ENCODE peak calls at places on chromosomes 4 and X, in eight cellular contexts. One of them, this sample, is unnamed.

GRCh38 chr4:84870398-84871163 is 95.9 kb downstream of the WDFY3 start:
- DNase-seq in body of pancreas: no peak
- DNase-seq in tibial artery: no peak
- DNase-seq in mesendoderm: peak; percentile 99
- DNase-seq in A549: peak; percentile 27
- DNase-seq in dorsolateral prefrontal cortex: no peak
- DNase-seq in GM23338: peak; percentile 95
- DNase-seq in H7: peak; percentile 43
- DNase-seq in this sample: no peak

GRCh38 chrX:2897311-2897689 is 31.8 kb downstream of the ARSD start:
- DNase-seq in body of pancreas: no peak
- DNase-seq in tibial artery: no peak
- DNase-seq in mesendoderm: no peak
- DNase-seq in A549: no peak
- DNase-seq in dorsolateral prefrontal cortex: no peak
- DNase-seq in GM23338: no peak
- DNase-seq in H7: no peak
- DNase-seq in this sample: no peak

GRCh38 chrX:153750126-153750774 is 13.8 kb upstream of the PLXNB3 start:
- DNase-seq in body of pancreas: no peak
- DNase-seq in tibial artery: no peak
- DNase-seq in mesendoderm: no peak
- DNase-seq in A549: no peak
- DNase-seq in dorsolateral prefrontal cortex: no peak
- DNase-seq in GM23338: no peak
- DNase-seq in H7: peak; percentile 20
- DNase-seq in this sample: no peak

GRCh38 chrX:30302957-30303356 is 6.2 kb downstream of the NR0B1 start:
- DNase-seq in body of pancreas: no peak
- DNase-seq in tibial artery: no peak
- DNase-seq in mesendoderm: no peak
- DNase-seq in A549: peak; percentile 76
- DNase-seq in dorsolateral prefrontal cortex: peak; percentile 40
- DNase-seq in GM23338: no peak
- DNase-seq in H7: peak; percentile 13
- DNase-seq in this sample: no peak

GRCh38 chr4:159175165-159175988 is 72.5 kb downstream of the RAPGEF2 start:
- DNase-seq in body of pancreas: peak; percentile 56
- DNase-seq in tibial artery: peak; percentile 70
- DNase-seq in mesendoderm: peak; percentile 97
- DNase-seq in A549: peak; percentile 89
- DNase-seq in dorsolateral prefrontal cortex: peak; percentile 61
- DNase-seq in GM23338: peak; percentile 97
- DNase-seq in H7: peak; percentile 22
- DNase-seq in this sample: peak; percentile 62

GRCh38 chrX:148741441-148741840 is 241.0 kb downstream of the AFF2 start:
- DNase-seq in body of pancreas: no peak
- DNase-seq in tibial artery: no peak
- DNase-seq in mesendoderm: peak; percentile 47
- DNase-seq in A549: no peak
- DNase-seq in dorsolateral prefrontal cortex: no peak
- DNase-seq in GM23338: peak; percentile 8
- DNase-seq in H7: no peak
- DNase-seq in this sample: no peak

GRCh38 chr4:144903953-144904711 is 193.9 kb downstream of the ANAPC10 start:
- DNase-seq in body of pancreas: no peak
- DNase-seq in tibial artery: no peak
- DNase-seq in mesendoderm: no peak
- DNase-seq in A549: no peak
- DNase-seq in dorsolateral prefrontal cortex: no peak
- DNase-seq in GM23338: no peak
- DNase-seq in H7: no peak
- DNase-seq in this sample: no peak

GRCh38 chr4:48699470-48699869 is 80.6 kb downstream of the FRYL start:
- DNase-seq in body of pancreas: no peak
- DNase-seq in tibial artery: no peak
- DNase-seq in mesendoderm: peak; percentile 54
- DNase-seq in A549: peak; percentile 4
- DNase-seq in dorsolateral prefrontal cortex: no peak
- DNase-seq in GM23338: no peak
- DNase-seq in H7: no peak
- DNase-seq in this sample: no peak

GRCh38 chr4:14178421-14178820 is 550.9 kb upstream of the BOD1L1 start:
- DNase-seq in body of pancreas: no peak
- DNase-seq in tibial artery: no peak
- DNase-seq in mesendoderm: peak; percentile 78
- DNase-seq in A549: peak; percentile 17
- DNase-seq in dorsolateral prefrontal cortex: no peak
- DNase-seq in GM23338: peak; percentile 31
- DNase-seq in H7: no peak
- DNase-seq in this sample: no peak

GRCh38 chr4:35463251-35463952 is 780.9 kb downstream of the ARAP2 start:
- DNase-seq in body of pancreas: no peak
- DNase-seq in tibial artery: no peak
- DNase-seq in mesendoderm: peak; percentile 21
- DNase-seq in A549: no peak
- DNase-seq in dorsolateral prefrontal cortex: no peak
- DNase-seq in GM23338: peak; percentile 37
- DNase-seq in H7: no peak
- DNase-seq in this sample: no peak

GRCh38 chr4:152063301-152064235 is 302.8 kb upstream of the GATB start:
- DNase-seq in body of pancreas: no peak
- DNase-seq in tibial artery: no peak
- DNase-seq in mesendoderm: peak; percentile 47
- DNase-seq in A549: no peak
- DNase-seq in dorsolateral prefrontal cortex: no peak
- DNase-seq in GM23338: peak; percentile 35
- DNase-seq in H7: no peak
- DNase-seq in this sample: peak; percentile 48

DNA sequence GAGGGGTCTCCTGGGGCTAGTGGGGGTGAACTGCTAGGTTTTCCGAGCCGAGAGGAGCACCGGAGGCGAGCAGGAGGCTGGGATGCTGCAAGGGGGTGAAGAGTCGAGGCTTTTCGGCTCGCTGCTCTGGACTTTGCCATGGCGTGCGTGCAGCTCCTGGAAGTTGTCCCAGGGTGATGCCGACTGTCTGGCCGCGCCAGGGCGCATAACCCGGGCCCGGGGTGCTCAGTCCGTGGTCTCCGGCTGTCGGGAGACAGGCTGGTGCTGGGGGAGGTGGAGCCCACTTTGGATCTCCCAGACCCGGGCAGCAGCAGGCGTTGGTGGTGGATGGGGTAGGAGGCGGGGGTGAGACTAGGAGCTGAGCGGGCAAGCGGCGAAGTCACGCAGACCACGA is 777 bp downstream of the GRIA3 start:
- DNase-seq in body of pancreas: no peak
- DNase-seq in tibial artery: peak; percentile 21
- DNase-seq in mesendoderm: peak; percentile 18
- DNase-seq in A549: no peak
- DNase-seq in dorsolateral prefrontal cortex: peak; percentile 51
- DNase-seq in GM23338: peak; percentile 12
- DNase-seq in H7: peak; percentile 67
- DNase-seq in this sample: no peak
- H3K4me3 ChIP-seq in body of pancreas: no peak overlapping the region
- H3K4me3 ChIP-seq in tibial artery: peak overlapping the region; percentile 60
- H3K4me3 ChIP-seq in mesendoderm: peak overlapping the region; percentile 16
- H3K4me3 ChIP-seq in A549: no peak overlapping the region
- H3K4me3 ChIP-seq in dorsolateral prefrontal cortex: peak overlapping the region; percentile 70
- H3K4me3 ChIP-seq in GM23338: peak overlapping the region; percentile 64
- H3K4me3 ChIP-seq in H7: peak overlapping the region; percentile 64
- H3K4me3 ChIP-seq in this sample: peak overlapping the region; percentile 39

GRCh38 chrX:1466971-1467561 is 14.4 kb upstream of the ASMTL start:
- DNase-seq in body of pancreas: no peak
- DNase-seq in tibial artery: no peak
- DNase-seq in mesendoderm: no peak
- DNase-seq in A549: no peak
- DNase-seq in dorsolateral prefrontal cortex: no peak
- DNase-seq in GM23338: no peak
- DNase-seq in H7: no peak
- DNase-seq in this sample: peak; percentile 69
- H3K4me3 ChIP-seq in body of pancreas: no peak overlapping the region
- H3K4me3 ChIP-seq in tibial artery: no peak overlapping the region
- H3K4me3 ChIP-seq in mesendoderm: no peak overlapping the region
- H3K4me3 ChIP-seq in A549: no peak overlapping the region
- H3K4me3 ChIP-seq in dorsolateral prefrontal cortex: no peak overlapping the region
- H3K4me3 ChIP-seq in GM23338: no peak overlapping the region
- H3K4me3 ChIP-seq in H7: no peak overlapping the region
- H3K4me3 ChIP-seq in this sample: no peak overlapping the region

GRCh38 chr4:158172196-158172557 is 648 bp downstream of the GASK1B start:
- DNase-seq in body of pancreas: no peak
- DNase-seq in tibial artery: no peak
- DNase-seq in mesendoderm: no peak
- DNase-seq in A549: no peak
- DNase-seq in dorsolateral prefrontal cortex: no peak
- DNase-seq in GM23338: no peak
- DNase-seq in H7: no peak
- DNase-seq in this sample: no peak
- H3K4me3 ChIP-seq in body of pancreas: no peak overlapping the region
- H3K4me3 ChIP-seq in tibial artery: peak overlapping the region; percentile 57
- H3K4me3 ChIP-seq in mesendoderm: no peak overlapping the region
- H3K4me3 ChIP-seq in A549: peak overlapping the region; percentile 23
- H3K4me3 ChIP-seq in dorsolateral prefrontal cortex: peak overlapping the region; percentile 64
- H3K4me3 ChIP-seq in GM23338: no peak overlapping the region
- H3K4me3 ChIP-seq in H7: no peak overlapping the region
- H3K4me3 ChIP-seq in this sample: peak overlapping the region; percentile 25

GRCh38 chr4:186116698-186117097 is 12.2 kb downstream of the FAM149A start:
- DNase-seq in body of pancreas: no peak
- DNase-seq in tibial artery: no peak
- DNase-seq in mesendoderm: no peak
- DNase-seq in A549: no peak
- DNase-seq in dorsolateral prefrontal cortex: no peak
- DNase-seq in GM23338: no peak
- DNase-seq in H7: no peak
- DNase-seq in this sample: no peak

DNA sequence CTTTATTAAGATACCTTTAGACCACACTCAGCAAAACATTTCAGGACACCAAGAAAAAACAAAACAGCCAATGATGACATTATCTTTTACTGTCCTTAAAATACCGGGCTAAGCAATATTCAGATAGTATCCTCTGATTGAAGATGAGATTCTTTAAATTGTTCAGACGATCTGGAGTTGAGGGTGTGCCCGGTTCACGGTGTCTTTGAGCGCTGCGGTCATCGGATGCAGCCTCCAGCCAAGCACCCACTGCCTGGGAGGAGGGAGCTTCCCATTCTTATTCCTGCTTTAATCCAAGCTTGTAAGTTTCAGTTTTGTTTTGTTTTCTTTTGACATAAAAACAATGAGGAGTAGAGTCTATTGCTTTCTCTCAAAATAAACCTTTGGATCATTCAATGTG is 14.1 kb downstream of the FAM149A start:
- DNase-seq in body of pancreas: no peak
- DNase-seq in tibial artery: no peak
- DNase-seq in mesendoderm: no peak
- DNase-seq in A549: no peak
- DNase-seq in dorsolateral prefrontal cortex: no peak
- DNase-seq in GM23338: no peak
- DNase-seq in H7: peak; percentile 47
- DNase-seq in this sample: no peak
- H3K4me3 ChIP-seq in body of pancreas: no peak overlapping the region
- H3K4me3 ChIP-seq in tibial artery: no peak overlapping the region
- H3K4me3 ChIP-seq in mesendoderm: no peak overlapping the region
- H3K4me3 ChIP-seq in A549: no peak overlapping the region
- H3K4me3 ChIP-seq in dorsolateral prefrontal cortex: no peak overlapping the region
- H3K4me3 ChIP-seq in GM23338: no peak overlapping the region
- H3K4me3 ChIP-seq in H7: no peak overlapping the region
- H3K4me3 ChIP-seq in this sample: no peak overlapping the region

GRCh38 chr4:7778524-7779193 is 161.0 kb downstream of the AFAP1 start:
- DNase-seq in body of pancreas: no peak
- DNase-seq in tibial artery: no peak
- DNase-seq in mesendoderm: no peak
- DNase-seq in A549: no peak
- DNase-seq in dorsolateral prefrontal cortex: no peak
- DNase-seq in GM23338: no peak
- DNase-seq in H7: no peak
- DNase-seq in this sample: no peak
- H3K4me3 ChIP-seq in body of pancreas: no peak overlapping the region
- H3K4me3 ChIP-seq in tibial artery: peak overlapping the region; percentile 22
- H3K4me3 ChIP-seq in mesendoderm: no peak overlapping the region
- H3K4me3 ChIP-seq in A549: no peak overlapping the region
- H3K4me3 ChIP-seq in dorsolateral prefrontal cortex: peak overlapping the region; percentile 47
- H3K4me3 ChIP-seq in GM23338: no peak overlapping the region
- H3K4me3 ChIP-seq in H7: no peak overlapping the region
- H3K4me3 ChIP-seq in this sample: no peak overlapping the region

DNA sequence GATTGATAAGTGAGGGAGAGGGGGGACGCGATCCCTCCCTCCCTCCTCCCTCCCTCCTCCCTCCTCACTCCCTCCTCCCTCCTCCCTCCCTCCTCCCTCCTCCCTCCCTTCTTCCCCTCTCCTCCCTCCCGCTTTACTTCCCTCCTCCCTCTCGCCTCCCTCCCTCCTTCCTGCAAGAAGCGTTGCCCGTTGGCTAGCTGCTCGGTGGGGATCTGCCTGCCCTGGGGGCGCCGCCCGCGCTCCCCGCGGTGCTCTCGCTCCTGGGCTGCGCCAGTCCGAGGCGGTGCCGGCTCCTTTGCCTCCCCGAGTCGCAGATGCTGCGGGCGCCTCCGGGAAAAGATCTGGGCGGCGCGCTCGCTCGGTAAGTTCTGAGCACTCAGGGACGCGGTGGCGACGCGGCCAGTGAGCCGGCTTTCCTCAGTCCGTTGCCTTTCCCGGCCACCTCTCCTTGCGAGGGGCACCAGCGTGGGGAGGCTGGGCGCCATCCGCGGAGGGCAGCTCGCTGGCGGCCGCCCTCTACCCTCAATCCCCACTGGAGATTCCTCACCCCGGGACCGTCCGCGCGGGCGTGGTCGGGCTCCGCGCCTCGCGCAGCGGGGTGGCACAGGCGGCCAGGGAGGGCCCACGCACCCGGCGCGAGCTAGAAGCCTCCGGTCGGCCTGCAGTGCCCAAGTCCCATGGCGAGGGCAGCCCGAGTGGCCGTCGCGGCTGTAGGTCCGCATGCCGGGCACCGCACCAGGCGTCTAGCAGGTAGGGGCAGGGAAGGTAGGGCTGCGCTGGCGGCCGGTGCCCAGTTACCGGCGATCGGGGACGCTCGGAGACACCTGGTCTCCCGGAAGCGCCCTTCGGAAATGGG is at the start of gene SLITRK2:
- DNase-seq in body of pancreas: peak; percentile 12
- DNase-seq in tibial artery: no peak
- DNase-seq in mesendoderm: peak; percentile 73
- DNase-seq in A549: no peak
- DNase-seq in dorsolateral prefrontal cortex: peak; percentile 60
- DNase-seq in GM23338: peak; percentile 57
- DNase-seq in H7: peak; percentile 60
- DNase-seq in this sample: no peak
- H3K4me3 ChIP-seq in body of pancreas: no peak within 1 kb of the TSS
- H3K4me3 ChIP-seq in tibial artery: peak within 1 kb of the TSS; percentile 42
- H3K4me3 ChIP-seq in mesendoderm: peak within 1 kb of the TSS; percentile 39
- H3K4me3 ChIP-seq in A549: peak within 1 kb of the TSS; percentile 17
- H3K4me3 ChIP-seq in dorsolateral prefrontal cortex: peak within 1 kb of the TSS; percentile 75
- H3K4me3 ChIP-seq in GM23338: peak within 1 kb of the TSS; percentile 59
- H3K4me3 ChIP-seq in H7: peak within 1 kb of the TSS; percentile 49
- H3K4me3 ChIP-seq in this sample: peak within 1 kb of the TSS; percentile 28

GRCh38 chrX:45794995-45795337 is 594.3 kb upstream of the DIPK2B start:
- DNase-seq in body of pancreas: no peak
- DNase-seq in tibial artery: no peak
- DNase-seq in mesendoderm: no peak
- DNase-seq in A549: no peak
- DNase-seq in dorsolateral prefrontal cortex: no peak
- DNase-seq in GM23338: no peak
- DNase-seq in H7: no peak
- DNase-seq in this sample: no peak
- H3K4me3 ChIP-seq in body of pancreas: no peak overlapping the region
- H3K4me3 ChIP-seq in tibial artery: no peak overlapping the region
- H3K4me3 ChIP-seq in mesendoderm: no peak overlapping the region
- H3K4me3 ChIP-seq in A549: no peak overlapping the region
- H3K4me3 ChIP-seq in dorsolateral prefrontal cortex: no peak overlapping the region
- H3K4me3 ChIP-seq in GM23338: no peak overlapping the region
- H3K4me3 ChIP-seq in H7: no peak overlapping the region
- H3K4me3 ChIP-seq in this sample: no peak overlapping the region

GRCh38 chrX:1534321-1535168 is 2.4 kb downstream of the P2RY8 start:
- DNase-seq in body of pancreas: no peak
- DNase-seq in tibial artery: no peak
- DNase-seq in mesendoderm: peak; percentile 16
- DNase-seq in A549: no peak
- DNase-seq in dorsolateral prefrontal cortex: no peak
- DNase-seq in GM23338: peak; percentile 48
- DNase-seq in H7: peak; percentile 65
- DNase-seq in this sample: no peak
- H3K4me3 ChIP-seq in body of pancreas: no peak overlapping the region
- H3K4me3 ChIP-seq in tibial artery: peak overlapping the region; percentile 43
- H3K4me3 ChIP-seq in mesendoderm: no peak overlapping the region
- H3K4me3 ChIP-seq in A549: no peak overlapping the region
- H3K4me3 ChIP-seq in dorsolateral prefrontal cortex: no peak overlapping the region
- H3K4me3 ChIP-seq in GM23338: no peak overlapping the region
- H3K4me3 ChIP-seq in H7: no peak overlapping the region
- H3K4me3 ChIP-seq in this sample: no peak overlapping the region